ENCODE peak calls at places on chromosomes 13 and 19, in nine cellular contexts. X is body of pancreas, I is heart left ventricle, D is suprapubic skin, E is tibial nerve, W is IMR-90, G is upper lobe of left lung, R is adrenal gland, O is transverse colon. V is an unnamed sample.

GRCh38 chr13:95100525-95101121 is 200.6 kb downstream of the ABCC4 start:
- DNase-seq in W (peak; percentile 77), D (no peak), R (no peak), E (no peak), G (no peak), X (no peak), I (no peak), O (no peak), V (no peak)

GRCh38 chr13:113736258-113736731 is 22.7 kb upstream of the TMEM255B start:
- DNase-seq in R (no peak), D (no peak), X (no peak), I (no peak), G (no peak), W (no peak), O (peak; percentile 41), E (no peak), V (no peak)

GRCh38 chr13:33212396-33212795 is 73.2 kb downstream of the STARD13 start:
- DNase-seq in E (no peak), G (no peak), W (no peak), D (no peak), R (no peak), I (no peak), X (no peak), O (no peak), V (no peak)

GRCh38 chr19:34985249-34986022 is 14.7 kb upstream of the GRAMD1A start:
- DNase-seq in X (peak; percentile 73), E (no peak), R (no peak), W (peak; percentile 24), D (no peak), O (no peak), I (peak; percentile 76), G (no peak), V (no peak)

GRCh38 chr19:2691951-2692350 is 10.5 kb downstream of the GNG7 start:
- DNase-seq in W (no peak), O (no peak), R (no peak), G (no peak), D (no peak), I (no peak), X (no peak), E (no peak), V (no peak)

GRCh38 chr19:40525234-40526051 is 51.2 kb upstream of the SHKBP1 start:
- DNase-seq in G (no peak), R (no peak), X (no peak), W (no peak), E (no peak), O (no peak), D (no peak), I (no peak), V (no peak)

GRCh38 chr19:30691767-30692516 is 319.8 kb downstream of the ZNF536 start:
- DNase-seq in I (no peak), O (no peak), G (peak; percentile 49), E (no peak), X (no peak), D (peak; percentile 74), R (no peak), W (no peak), V (no peak)

GRCh38 chr19:52898101-52898500 is 666 bp upstream of the ZNF320 start:
- DNase-seq in R (peak; percentile 20), O (no peak), I (peak; percentile 12), G (peak; percentile 47), E (no peak), X (no peak), W (no peak), D (no peak), V (no peak)

GRCh38 chr19:24159707-24160106 is 72.7 kb downstream of the ZNF254 start:
- DNase-seq in O (no peak), D (no peak), W (peak; percentile 17), X (no peak), I (no peak), G (no peak), E (no peak), R (no peak), V (no peak)

GRCh38 chr19:36103040-36103626 is 7.8 kb upstream of the OVOL3 start:
- DNase-seq in E (no peak), W (no peak), D (no peak), I (no peak), G (peak; percentile 74), R (no peak), O (no peak), X (no peak), V (no peak)

GRCh38 chr13:38630780-38631179 is 56.1 kb upstream of the FREM2 start:
- DNase-seq in E (no peak), R (no peak), X (no peak), W (peak; percentile 32), D (no peak), G (no peak), O (no peak), I (no peak), V (no peak)

GRCh38 chr19:44573647-44574046 is 39.7 kb upstream of the IGSF23 start:
- DNase-seq in O (no peak), W (no peak), D (no peak), I (no peak), R (no peak), G (no peak), X (no peak), E (no peak), V (no peak)
- H3K27me3 ChIP-seq in O (peaks cover 7% of the 10 kb centered on the region), W (peaks cover 1% of the 10 kb centered on the region), D (peaks cover 7% of the 10 kb centered on the region), I (peaks cover 4% of the 10 kb centered on the region), R (no peaks in the 10 kb centered on the region), G (no peaks in the 10 kb centered on the region), X (no peaks in the 10 kb centered on the region), E (no peaks in the 10 kb centered on the region), V (no peaks in the 10 kb centered on the region)

GRCh38 chr19:19385131-19385899 is 20.2 kb upstream of the GATAD2A start:
- DNase-seq in X (peak; percentile 100), O (peak; percentile 100), E (peak; percentile 99), D (peak; percentile 100), G (peak; percentile 100), R (peak; percentile 100), W (peak; percentile 100), I (peak; percentile 100), V (peak; percentile 100)
- TF ChIP-seq POLR2A in X (peak; percentile 81), O (peak; percentile 80), E (no peak), D (no peak), G (peak; percentile 57), R (peak; percentile 47), W (peak; percentile 74), I (no peak), V (peak; percentile 66)

GRCh38 chr19:33193269-33193863 is 764 bp upstream of the LRP3 start:
- DNase-seq in R (no peak), I (no peak), D (no peak), W (no peak), X (no peak), E (no peak), O (no peak), G (no peak), V (no peak)
- H3K27me3 ChIP-seq in R (no peaks in the 10 kb centered on the region), I (no peaks in the 10 kb centered on the region), D (no peaks in the 10 kb centered on the region), W (peaks cover 10% of the 10 kb centered on the region), X (no peaks in the 10 kb centered on the region), E (no peaks in the 10 kb centered on the region), O (peaks cover 19% of the 10 kb centered on the region), G (no peaks in the 10 kb centered on the region), V (no peaks in the 10 kb centered on the region)

GRCh38 chr19:10219678-10220077 is 11.5 kb downstream of the S1PR2 start:
- DNase-seq in O (no peak), X (no peak), I (no peak), W (peak; percentile 89), R (no peak), E (no peak), G (no peak), D (no peak), V (no peak)
- TF ChIP-seq POLR2A in O (no peak), X (no peak), I (no peak), W (no peak), R (no peak), E (no peak), G (no peak), D (no peak), V (no peak)

GRCh38 chr13:110812869-110813645 is 99.6 kb downstream of the ING1 start:
- DNase-seq in W (no peak), R (no peak), I (no peak), O (no peak), X (no peak), D (peak; percentile 60), G (peak; percentile 66), E (no peak), V (no peak)
- H3K27me3 ChIP-seq in W (peaks cover 24% of the 10 kb centered on the region), R (peaks cover 12% of the 10 kb centered on the region), I (peaks cover 44% of the 10 kb centered on the region), O (peaks cover 47% of the 10 kb centered on the region), X (no peaks in the 10 kb centered on the region), D (peaks cover 48% of the 10 kb centered on the region), G (peaks cover 5% of the 10 kb centered on the region), E (peaks cover 38% of the 10 kb centered on the region), V (no peaks in the 10 kb centered on the region)

GRCh38 chr19:964116-964520 is 20.0 kb upstream of the WDR18 start:
- DNase-seq in O (no peak), G (no peak), I (no peak), D (no peak), E (no peak), W (no peak), R (no peak), X (no peak), V (no peak)
- TF ChIP-seq POLR2A in O (no peak), G (no peak), I (no peak), D (no peak), E (no peak), W (no peak), R (no peak), X (no peak), V (no peak)

GRCh38 chr13:78602561-78603239 is 652 bp downstream of the POU4F1 start:
- DNase-seq in E (no peak), X (no peak), W (no peak), D (no peak), I (no peak), O (no peak), R (no peak), G (peak; percentile 85), V (no peak)
- H3K27me3 ChIP-seq in E (peaks cover 95% of the 10 kb centered on the region), X (no peaks in the 10 kb centered on the region), W (peaks cover 87% of the 10 kb centered on the region), D (peaks cover 97% of the 10 kb centered on the region), I (peaks cover 94% of the 10 kb centered on the region), O (peaks cover 96% of the 10 kb centered on the region), R (peaks cover 92% of the 10 kb centered on the region), G (peaks cover 89% of the 10 kb centered on the region), V (no peaks in the 10 kb centered on the region)

DNA sequence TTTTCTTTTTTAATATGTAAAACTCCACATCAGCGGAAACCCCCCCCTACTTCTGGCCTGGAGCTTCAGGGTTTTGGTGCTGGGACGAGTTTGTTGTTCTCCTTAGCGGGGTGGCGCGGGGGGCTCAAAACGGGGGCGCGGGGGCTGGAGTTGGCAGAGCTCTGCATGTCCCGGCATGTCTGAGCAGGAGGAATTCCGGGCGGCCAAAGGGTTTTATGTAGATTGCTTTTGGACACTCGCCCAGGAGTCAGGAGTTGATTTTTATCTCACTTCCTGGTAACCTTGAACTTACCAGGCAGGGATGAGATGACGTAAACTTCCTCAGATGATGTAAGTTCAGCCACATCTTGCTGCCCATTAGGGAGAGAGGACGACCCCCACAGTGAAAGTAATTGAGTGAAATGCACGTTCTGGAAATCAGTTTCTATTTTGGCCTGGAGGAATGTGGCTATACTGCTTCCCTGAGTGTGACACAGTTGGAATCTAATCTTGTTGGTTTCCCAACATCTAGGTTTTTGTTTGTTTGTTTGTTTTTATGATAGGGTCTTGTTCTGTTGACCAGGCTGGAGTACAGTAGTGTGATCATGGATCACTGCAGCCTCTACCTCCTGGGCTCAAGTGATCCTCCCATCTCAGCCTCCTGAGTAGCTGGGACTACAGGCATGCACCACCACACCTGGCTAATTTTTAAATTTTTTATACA is 21.0 kb upstream of the GDF15 start:
- DNase-seq in I (peak; percentile 85), W (peak; percentile 100), X (peak; percentile 92), D (no peak), R (peak; percentile 90), G (no peak), E (no peak), O (peak; percentile 90), V (peak; percentile 87)
- TF ChIP-seq POLR2A in I (no peak), W (peak; percentile 23), X (peak; percentile 54), D (no peak), R (no peak), G (no peak), E (no peak), O (no peak), V (no peak)

V was measured in ovary.